ENCODE peak calls at places on chromosome 16, in five cellular contexts. Z is activated CD8-positive, alpha-beta memory T cell treated with anti-CD3 and anti-CD28 coated beads for 48 hours; N is skeletal muscle cell; X is activated CD8-positive, alpha-beta T cell treated with anti-CD3 and anti-CD28 coated beads for 36 hours; G is mammary epithelial cell. U is an unnamed sample.

GRCh38 chr16:86611517-86611840 is 33.1 kb downstream of the FOXL1 start:
- DNase-seq in Z (no peak), N (peak), X (no peak), G (no peak), U (no peak)

GRCh38 chr16:46789499-46790414 is 41.2 kb downstream of the C16orf87 start:
- DNase-seq in Z (peak), N (peak), X (peak), G (peak), U (peak)

GRCh38 chr16:68147438-68147837 is 62.3 kb downstream of the NFATC3 start:
- DNase-seq in Z (no peak), N (no peak), X (no peak), G (peak), U (no peak)

GRCh38 chr16:49757744-49758069 is 98.2 kb downstream of the ZNF423 start:
- DNase-seq in Z (no peak), N (no peak), X (no peak), G (no peak), U (no peak)

GRCh38 chr16:75011634-75012307 is 12.9 kb downstream of the ZNRF1 start:
- DNase-seq in Z (peak), N (peak), X (peak), G (peak), U (no peak)

GRCh38 chr16:55088098-55088497 is 157.4 kb downstream of the IRX5 start:
- DNase-seq in Z (no peak), N (no peak), X (no peak), G (no peak), U (no peak)

GRCh38 chr16:2468142-2468724 is 2.9 kb upstream of the NTN3 start:
- DNase-seq in Z (no peak), N (no peak), X (peak), G (peak), U (no peak)

GRCh38 chr16:78235168-78235800 is 135.8 kb downstream of the WWOX start:
- DNase-seq in Z (peak), N (peak), X (peak), G (peak), U (peak)

GRCh38 chr16:82061861-82062525 is 26.9 kb downstream of the HSD17B2 start:
- DNase-seq in Z (no peak), N (no peak), X (peak), G (peak), U (no peak)

GRCh38 chr16:89670496-89671431 is 13.1 kb downstream of the SPATA33 start:
- DNase-seq in Z (no peak), N (no peak), X (no peak), G (peak), U (no peak)

GRCh38 chr16:7423436-7423941 is 90.8 kb downstream of the RBFOX1 start:
- DNase-seq in Z (no peak), N (no peak), X (no peak), G (no peak), U (no peak)

GRCh38 chr16:70466812-70467090 is 12.4 kb downstream of the FCSK start:
- DNase-seq in Z (no peak), N (no peak), X (no peak), G (no peak), U (no peak)

GRCh38 chr16:64162613-64163375 is 959.1 kb downstream of the CDH11 start:
- DNase-seq in Z (no peak), N (no peak), X (no peak), G (no peak), U (no peak)

GRCh38 chr16:1858189-1858588 is 13.8 kb downstream of the MEIOB start:
- DNase-seq in Z (no peak), N (no peak), X (no peak), G (no peak), U (no peak)

GRCh38 chr16:9092963-9093477 is 1.6 kb downstream of the HAPSTR1 start:
- DNase-seq in Z (no peak), N (no peak), X (peak), G (no peak), U (no peak)

GRCh38 chr16:87180069-87180468 is 137.1 kb downstream of the C16orf95 start:
- DNase-seq in Z (no peak), N (no peak), X (no peak), G (no peak), U (no peak)

GRCh38 chr16:4806280-4806679 is 3.8 kb upstream of the ROGDI start:
- DNase-seq in Z (no peak), N (no peak), X (no peak), G (no peak), U (no peak)

GRCh38 chr16:56354746-56355145 is 70.6 kb downstream of the AMFR start:
- DNase-seq in Z (no peak), N (no peak), X (no peak), G (no peak), U (peak)

GRCh38 chr16:79754081-79754872 is 153.7 kb upstream of the MAF start:
- DNase-seq in Z (no peak), N (no peak), X (no peak), G (no peak), U (no peak)

GRCh38 chr16:86525696-86526095 is 15.4 kb downstream of the FOXF1 start:
- DNase-seq in Z (no peak), N (no peak), X (no peak), G (no peak), U (no peak)

GRCh38 chr16:1846416-1846815 is 19.4 kb downstream of the FAHD1 start:
- DNase-seq in Z (no peak), N (no peak), X (no peak), G (no peak), U (no peak)

GRCh38 chr16:56736476-56736875 is 6.5 kb downstream of the NUP93 start:
- DNase-seq in Z (no peak), N (no peak), X (no peak), G (no peak), U (no peak)

GRCh38 chr16:70490261-70490660 is 33.1 kb downstream of the COG4 start:
- DNase-seq in Z (no peak), N (no peak), X (no peak), G (no peak), U (no peak)

GRCh38 chr16:27475561-27475960 is 73.6 kb downstream of the IL21R start:
- DNase-seq in Z (no peak), N (peak), X (no peak), G (peak), U (no peak)

U was measured in type B pancreatic cell.